ENCODE peak calls at places on chromosomes 16 and 17, in seven cellular contexts. One of them, this sample, is unnamed.

GRCh38 chr17:61399131-61400057 is at the start of gene TBX2:
- DNase-seq in CD4-positive, CD25-positive, alpha-beta regulatory T cell: no peak
- DNase-seq in Peyer's patch: peak; percentile 63
- DNase-seq in brain microvascular endothelial cell: peak; percentile 96
- DNase-seq in cardiac muscle cell: peak; percentile 94
- DNase-seq in astrocyte: peak; percentile 87
- DNase-seq in Karpas-422: no peak
- DNase-seq in this sample: peak; percentile 93

GRCh38 chr16:68300736-68301459 is 9.8 kb downstream of the SLC7A6OS start:
- DNase-seq in CD4-positive, CD25-positive, alpha-beta regulatory T cell: no peak
- DNase-seq in Peyer's patch: no peak
- DNase-seq in Karpas-422: no peak
- DNase-seq in brain microvascular endothelial cell: no peak
- DNase-seq in astrocyte: peak; percentile 27
- DNase-seq in cardiac muscle cell: no peak
- DNase-seq in this sample: no peak

GRCh38 chr17:76716146-76716833 is 5.5 kb upstream of the MXRA7 start:
- DNase-seq in CD4-positive, CD25-positive, alpha-beta regulatory T cell: no peak
- DNase-seq in brain microvascular endothelial cell: peak; percentile 99
- DNase-seq in Peyer's patch: peak; percentile 74
- DNase-seq in cardiac muscle cell: no peak
- DNase-seq in Karpas-422: no peak
- DNase-seq in astrocyte: peak; percentile 100
- DNase-seq in this sample: peak; percentile 90

GRCh38 chr17:42405963-42406495 is 17.0 kb downstream of the CAVIN1 start:
- DNase-seq in Karpas-422: peak; percentile 93
- DNase-seq in cardiac muscle cell: peak; percentile 79
- DNase-seq in CD4-positive, CD25-positive, alpha-beta regulatory T cell: peak; percentile 81
- DNase-seq in Peyer's patch: peak; percentile 92
- DNase-seq in brain microvascular endothelial cell: peak; percentile 45
- DNase-seq in astrocyte: peak; percentile 40
- DNase-seq in this sample: no peak

GRCh38 chr16:27726621-27727275 is 176.8 kb downstream of the KATNIP start:
- DNase-seq in astrocyte: peak; percentile 65
- DNase-seq in brain microvascular endothelial cell: no peak
- DNase-seq in Karpas-422: no peak
- DNase-seq in cardiac muscle cell: no peak
- DNase-seq in Peyer's patch: no peak
- DNase-seq in CD4-positive, CD25-positive, alpha-beta regulatory T cell: no peak
- DNase-seq in this sample: no peak

GRCh38 chr16:53080345-53081031 is 25.7 kb downstream of the CHD9 start:
- DNase-seq in Karpas-422: peak; percentile 27
- DNase-seq in cardiac muscle cell: no peak
- DNase-seq in Peyer's patch: no peak
- DNase-seq in brain microvascular endothelial cell: peak; percentile 83
- DNase-seq in astrocyte: peak; percentile 88
- DNase-seq in CD4-positive, CD25-positive, alpha-beta regulatory T cell: no peak
- DNase-seq in this sample: no peak

GRCh38 chr16:1019234-1019933 is 37.8 kb downstream of the SOX8 start:
- DNase-seq in brain microvascular endothelial cell: peak; percentile 40
- DNase-seq in astrocyte: no peak
- DNase-seq in cardiac muscle cell: no peak
- DNase-seq in CD4-positive, CD25-positive, alpha-beta regulatory T cell: no peak
- DNase-seq in Peyer's patch: no peak
- DNase-seq in Karpas-422: no peak
- DNase-seq in this sample: no peak

GRCh38 chr17:45257115-45257514 is 4.8 kb downstream of the SPATA32 start:
- DNase-seq in CD4-positive, CD25-positive, alpha-beta regulatory T cell: no peak
- DNase-seq in Peyer's patch: no peak
- DNase-seq in Karpas-422: no peak
- DNase-seq in astrocyte: no peak
- DNase-seq in cardiac muscle cell: no peak
- DNase-seq in brain microvascular endothelial cell: no peak
- DNase-seq in this sample: no peak

GRCh38 chr17:48107137-48108055 is at the start of gene SNX11:
- DNase-seq in CD4-positive, CD25-positive, alpha-beta regulatory T cell: peak; percentile 95
- DNase-seq in brain microvascular endothelial cell: peak; percentile 82
- DNase-seq in Peyer's patch: peak; percentile 98
- DNase-seq in cardiac muscle cell: peak; percentile 95
- DNase-seq in astrocyte: peak; percentile 77
- DNase-seq in Karpas-422: peak; percentile 94
- DNase-seq in this sample: peak; percentile 79

GRCh38 chr17:48106802-48107136 is 797 bp upstream of the SNX11 start:
- DNase-seq in astrocyte: no peak
- DNase-seq in brain microvascular endothelial cell: no peak
- DNase-seq in Peyer's patch: no peak
- DNase-seq in CD4-positive, CD25-positive, alpha-beta regulatory T cell: no peak
- DNase-seq in cardiac muscle cell: no peak
- DNase-seq in Karpas-422: no peak
- DNase-seq in this sample: no peak

GRCh38 chr17:48111937-48112241 is 4.3 kb downstream of the SNX11 start:
- DNase-seq in Peyer's patch: no peak
- DNase-seq in cardiac muscle cell: no peak
- DNase-seq in astrocyte: no peak
- DNase-seq in brain microvascular endothelial cell: no peak
- DNase-seq in Karpas-422: no peak
- DNase-seq in CD4-positive, CD25-positive, alpha-beta regulatory T cell: no peak
- DNase-seq in this sample: no peak

GRCh38 chr17:48113201-48113676 is 5.7 kb downstream of the SNX11 start:
- DNase-seq in brain microvascular endothelial cell: no peak
- DNase-seq in astrocyte: no peak
- DNase-seq in cardiac muscle cell: no peak
- DNase-seq in CD4-positive, CD25-positive, alpha-beta regulatory T cell: peak; percentile 66
- DNase-seq in Karpas-422: peak; percentile 35
- DNase-seq in Peyer's patch: peak; percentile 75
- DNase-seq in this sample: no peak

GRCh38 chr17:48110722-48111121 is 3.2 kb downstream of the SNX11 start:
- DNase-seq in astrocyte: no peak
- DNase-seq in cardiac muscle cell: no peak
- DNase-seq in Karpas-422: no peak
- DNase-seq in Peyer's patch: no peak
- DNase-seq in brain microvascular endothelial cell: no peak
- DNase-seq in CD4-positive, CD25-positive, alpha-beta regulatory T cell: no peak
- DNase-seq in this sample: no peak
- H3K4me3 ChIP-seq in astrocyte: no peak overlapping the region
- H3K4me3 ChIP-seq in cardiac muscle cell: no peak overlapping the region
- H3K4me3 ChIP-seq in Karpas-422: peak overlapping the region; percentile 27
- H3K4me3 ChIP-seq in Peyer's patch: no peak overlapping the region
- H3K4me3 ChIP-seq in brain microvascular endothelial cell: no peak overlapping the region
- H3K4me3 ChIP-seq in CD4-positive, CD25-positive, alpha-beta regulatory T cell: no peak overlapping the region
- H3K4me3 ChIP-seq in this sample: no peak overlapping the region

DNA sequence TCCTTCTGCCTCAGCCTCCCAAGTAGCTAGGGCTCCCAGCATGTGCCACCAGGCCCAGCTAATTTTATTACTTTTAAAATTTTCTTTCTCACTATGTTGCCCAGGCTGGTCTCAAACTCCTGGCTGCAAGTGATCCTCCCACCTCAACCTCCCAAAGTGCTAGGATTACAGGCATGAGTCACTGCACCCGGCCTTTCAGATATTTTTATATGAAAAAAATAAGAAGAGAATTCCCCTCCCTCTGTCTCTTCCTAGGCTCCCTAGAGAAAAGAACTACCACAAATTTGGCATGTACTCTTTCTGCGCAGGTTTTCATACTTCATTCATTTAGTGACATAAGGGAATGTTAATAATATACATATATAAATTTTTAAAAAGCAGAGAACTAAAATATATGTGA is 21.7 kb upstream of the SMURF2 start:
- DNase-seq in astrocyte: no peak
- DNase-seq in Peyer's patch: no peak
- DNase-seq in brain microvascular endothelial cell: peak; percentile 61
- DNase-seq in cardiac muscle cell: no peak
- DNase-seq in Karpas-422: no peak
- DNase-seq in CD4-positive, CD25-positive, alpha-beta regulatory T cell: no peak
- DNase-seq in this sample: no peak
- H3K27ac ChIP-seq in astrocyte: peak overlapping the region; percentile 93
- H3K27ac ChIP-seq in Peyer's patch: no peak overlapping the region
- H3K27ac ChIP-seq in brain microvascular endothelial cell: peak overlapping the region; percentile 83
- H3K27ac ChIP-seq in cardiac muscle cell: no peak overlapping the region
- H3K27ac ChIP-seq in Karpas-422: no peak overlapping the region
- H3K27ac ChIP-seq in CD4-positive, CD25-positive, alpha-beta regulatory T cell: no peak overlapping the region
- H3K27ac ChIP-seq in this sample: no peak overlapping the region

GRCh38 chr16:86568677-86569623 is 2.3 kb downstream of the FOXC2 start:
- DNase-seq in cardiac muscle cell: no peak
- DNase-seq in astrocyte: no peak
- DNase-seq in CD4-positive, CD25-positive, alpha-beta regulatory T cell: no peak
- DNase-seq in brain microvascular endothelial cell: no peak
- DNase-seq in Karpas-422: no peak
- DNase-seq in Peyer's patch: no peak
- DNase-seq in this sample: no peak
- H3K4me3 ChIP-seq in cardiac muscle cell: peak overlapping the region; percentile 76
- H3K4me3 ChIP-seq in astrocyte: peak overlapping the region; percentile 97
- H3K4me3 ChIP-seq in CD4-positive, CD25-positive, alpha-beta regulatory T cell: no peak overlapping the region
- H3K4me3 ChIP-seq in brain microvascular endothelial cell: peak overlapping the region; percentile 93
- H3K4me3 ChIP-seq in Karpas-422: no peak overlapping the region
- H3K4me3 ChIP-seq in Peyer's patch: no peak overlapping the region
- H3K4me3 ChIP-seq in this sample: peak overlapping the region; percentile 76

GRCh38 chr16:80347002-80347401 is 193.8 kb upstream of the DYNLRB2 start:
- DNase-seq in Peyer's patch: no peak
- DNase-seq in Karpas-422: no peak
- DNase-seq in brain microvascular endothelial cell: no peak
- DNase-seq in CD4-positive, CD25-positive, alpha-beta regulatory T cell: no peak
- DNase-seq in cardiac muscle cell: no peak
- DNase-seq in astrocyte: no peak
- DNase-seq in this sample: no peak
- H3K27ac ChIP-seq in Peyer's patch: no peak overlapping the region
- H3K27ac ChIP-seq in Karpas-422: no peak overlapping the region
- H3K27ac ChIP-seq in brain microvascular endothelial cell: no peak overlapping the region
- H3K27ac ChIP-seq in CD4-positive, CD25-positive, alpha-beta regulatory T cell: no peak overlapping the region
- H3K27ac ChIP-seq in cardiac muscle cell: no peak overlapping the region
- H3K27ac ChIP-seq in astrocyte: no peak overlapping the region
- H3K27ac ChIP-seq in this sample: no peak overlapping the region

GRCh38 chr16:57148481-57148880 is 37.4 kb downstream of the PSME3IP1 start:
- DNase-seq in astrocyte: no peak
- DNase-seq in CD4-positive, CD25-positive, alpha-beta regulatory T cell: no peak
- DNase-seq in brain microvascular endothelial cell: no peak
- DNase-seq in Peyer's patch: no peak
- DNase-seq in Karpas-422: no peak
- DNase-seq in cardiac muscle cell: no peak
- DNase-seq in this sample: no peak

GRCh38 chr16:57149391-57149790 is 36.4 kb downstream of the PSME3IP1 start:
- DNase-seq in cardiac muscle cell: no peak
- DNase-seq in Peyer's patch: no peak
- DNase-seq in CD4-positive, CD25-positive, alpha-beta regulatory T cell: no peak
- DNase-seq in Karpas-422: no peak
- DNase-seq in brain microvascular endothelial cell: no peak
- DNase-seq in astrocyte: no peak
- DNase-seq in this sample: no peak

GRCh38 chr16:57145964-57146647 is 39.7 kb downstream of the PSME3IP1 start:
- DNase-seq in cardiac muscle cell: no peak
- DNase-seq in Peyer's patch: no peak
- DNase-seq in astrocyte: no peak
- DNase-seq in Karpas-422: no peak
- DNase-seq in CD4-positive, CD25-positive, alpha-beta regulatory T cell: no peak
- DNase-seq in brain microvascular endothelial cell: no peak
- DNase-seq in this sample: no peak

GRCh38 chr16:57146735-57147134 is 39.1 kb downstream of the PSME3IP1 start:
- DNase-seq in brain microvascular endothelial cell: no peak
- DNase-seq in Peyer's patch: no peak
- DNase-seq in cardiac muscle cell: peak; percentile 18
- DNase-seq in astrocyte: no peak
- DNase-seq in CD4-positive, CD25-positive, alpha-beta regulatory T cell: no peak
- DNase-seq in Karpas-422: peak; percentile 66
- DNase-seq in this sample: no peak

GRCh38 chr16:57147381-57148191 is 38.3 kb downstream of the PSME3IP1 start:
- DNase-seq in astrocyte: no peak
- DNase-seq in brain microvascular endothelial cell: no peak
- DNase-seq in Karpas-422: no peak
- DNase-seq in CD4-positive, CD25-positive, alpha-beta regulatory T cell: no peak
- DNase-seq in Peyer's patch: no peak
- DNase-seq in cardiac muscle cell: no peak
- DNase-seq in this sample: no peak
- H3K4me3 ChIP-seq in astrocyte: no peak overlapping the region
- H3K4me3 ChIP-seq in brain microvascular endothelial cell: no peak overlapping the region
- H3K4me3 ChIP-seq in Karpas-422: no peak overlapping the region
- H3K4me3 ChIP-seq in CD4-positive, CD25-positive, alpha-beta regulatory T cell: no peak overlapping the region
- H3K4me3 ChIP-seq in Peyer's patch: no peak overlapping the region
- H3K4me3 ChIP-seq in cardiac muscle cell: no peak overlapping the region
- H3K4me3 ChIP-seq in this sample: no peak overlapping the region

GRCh38 chr16:75088226-75088625 is 28.4 kb downstream of the LDHD start:
- DNase-seq in Karpas-422: no peak
- DNase-seq in astrocyte: no peak
- DNase-seq in cardiac muscle cell: no peak
- DNase-seq in CD4-positive, CD25-positive, alpha-beta regulatory T cell: no peak
- DNase-seq in Peyer's patch: no peak
- DNase-seq in brain microvascular endothelial cell: no peak
- DNase-seq in this sample: no peak
- H3K27ac ChIP-seq in Karpas-422: no peak overlapping the region
- H3K27ac ChIP-seq in astrocyte: no peak overlapping the region
- H3K27ac ChIP-seq in cardiac muscle cell: peak overlapping the region; percentile 76
- H3K27ac ChIP-seq in CD4-positive, CD25-positive, alpha-beta regulatory T cell: no peak overlapping the region
- H3K27ac ChIP-seq in Peyer's patch: no peak overlapping the region
- H3K27ac ChIP-seq in brain microvascular endothelial cell: no peak overlapping the region
- H3K27ac ChIP-seq in this sample: no peak overlapping the region

This sample was measured in ascending aorta.